ENCODE peak calls at places on chromosomes 13 and 19, in ten cellular contexts. U is activated naive CD8-positive, alpha-beta T cell treated with anti-CD3 and anti-CD28 coated beads for 36 hours; D is anterior cingulate cortex; K is GM12892; S is KBM-7; P is brain microvascular endothelial cell; H is kidney tubule cell; Z is omental fat pad; I is LHCN-M2; F is HS-5. T is an unnamed sample.
A peak's percentile ranks its signal among the peaks of the same experiment; 100 is the strongest.

GRCh38 chr13:20495087-20496023 is 30.3 kb downstream of the CRYL1 start:
- DNase-seq in S (peak; percentile 71), F (no peak), U (peak; percentile 38), H (peak; percentile 71), D (peak; percentile 63), Z (peak; percentile 60), I (peak; percentile 68), P (peak; percentile 73), K (no peak), T (peak; percentile 76)

GRCh38 chr13:34469212-34469983 is 472.7 kb upstream of the NBEA start:
- DNase-seq in Z (no peak), I (no peak), P (no peak), S (no peak), F (no peak), K (no peak), H (peak; percentile 29), D (no peak), U (no peak), T (no peak)

GRCh38 chr19:18023596-18024212 is 15.7 kb downstream of the ARRDC2 start:
- DNase-seq in H (no peak), K (no peak), U (peak; percentile 52), D (no peak), P (peak; percentile 87), F (no peak), S (peak; percentile 99), Z (peak; percentile 55), I (no peak), T (no peak)

GRCh38 chr13:69264362-69265334 is 843.0 kb upstream of the ATXN8OS start:
- DNase-seq in P (no peak), Z (no peak), I (no peak), U (no peak), D (no peak), S (no peak), H (no peak), F (no peak), K (no peak), T (no peak)

GRCh38 chr19:16836115-16836905 is 7.1 kb downstream of the SIN3B start:
- DNase-seq in F (no peak), K (peak; percentile 46), Z (no peak), D (no peak), S (peak; percentile 49), H (no peak), U (no peak), P (peak; percentile 20), I (no peak), T (no peak)

GRCh38 chr19:51514866-51515481 is 13.4 kb upstream of the SIGLEC12 start:
- DNase-seq in D (no peak), I (peak; percentile 48), P (peak; percentile 36), K (no peak), F (peak; percentile 29), Z (no peak), S (peak; percentile 85), H (peak; percentile 59), U (peak; percentile 14), T (peak; percentile 49)

GRCh38 chr13:112247471-112248405 is 128.4 kb upstream of the SPACA7 start:
- DNase-seq in F (no peak), U (no peak), S (no peak), K (no peak), Z (no peak), H (no peak), D (no peak), P (no peak), I (no peak), T (no peak)

GRCh38 chr19:32924200-32924599 is 47.6 kb downstream of the CEP89 start:
- DNase-seq in H (no peak), P (peak; percentile 6), F (no peak), I (no peak), Z (no peak), U (no peak), D (no peak), K (no peak), S (no peak), T (no peak)

GRCh38 chr13:33147832-33148231 is 131.6 kb downstream of the KL start:
- DNase-seq in H (no peak), F (no peak), I (no peak), U (no peak), S (no peak), P (no peak), D (no peak), Z (no peak), K (no peak), T (no peak)

GRCh38 chr13:101552797-101553196 is 100.3 kb downstream of the ITGBL1 start:
- DNase-seq in P (peak; percentile 66), U (no peak), Z (no peak), H (no peak), S (no peak), D (no peak), K (no peak), I (peak; percentile 73), F (no peak), T (no peak)

GRCh38 chr19:7500811-7501450 is 12.1 kb upstream of the PEX11G start:
- DNase-seq in Z (no peak), F (no peak), I (no peak), K (no peak), U (peak; percentile 80), P (peak; percentile 39), S (peak; percentile 65), H (peak; percentile 67), D (peak; percentile 75), T (peak; percentile 79)

GRCh38 chr13:71525004-71525403 is 342.0 kb downstream of the DACH1 start:
- DNase-seq in P (no peak), U (no peak), F (no peak), K (no peak), I (no peak), S (no peak), D (no peak), Z (no peak), H (peak; percentile 2), T (no peak)

T was measured in globus pallidus.